ENCODE peak calls at places on chromosomes 1 and 21, in four cellular contexts. G is EL, U is H4, O is EH. B is an unnamed sample.

GRCh38 chr1:32234792-32235191 is 12.2 kb upstream of the FAM167B start:
- DNase-seq in G (no peak), U (no peak), O (no peak), B (no peak)

GRCh38 chr1:238364214-238364892 is 473.6 kb upstream of the ZP4 start:
- DNase-seq in G (no peak), U (no peak), O (no peak), B (no peak)

GRCh38 chr1:26923711-26924110 is 2.2 kb downstream of the NUDC start:
- DNase-seq in G (peak), U (no peak), O (peak), B (no peak)

GRCh38 chr1:77925536-77925935 is 37.1 kb downstream of the NEXN start:
- DNase-seq in G (peak), U (no peak), O (peak), B (no peak)

GRCh38 chr1:36585760-36586072 is 103.0 kb upstream of the CSF3R start:
- DNase-seq in G (no peak), U (no peak), O (no peak), B (no peak)

GRCh38 chr1:7186382-7187120 is 401.3 kb downstream of the CAMTA1 start:
- DNase-seq in G (no peak), U (no peak), O (no peak), B (no peak)

GRCh38 chr1:10380594-10381275 is 18.1 kb upstream of the PGD start:
- DNase-seq in G (peak), U (peak), O (peak), B (no peak)

GRCh38 chr1:167486090-167486824 is 32.1 kb downstream of the CD247 start:
- DNase-seq in G (no peak), U (no peak), O (no peak), B (no peak)

GRCh38 chr1:44237721-44238457 is 24.6 kb downstream of the DMAP1 start:
- DNase-seq in G (peak), U (no peak), O (peak), B (peak)

GRCh38 chr1:87325982-87326738 is 2.5 kb upstream of the LMO4 start:
- DNase-seq in G (peak), U (peak), O (peak), B (peak)

GRCh38 chr1:27161594-27161993 is 6.7 kb upstream of the SLC9A1 start:
- DNase-seq in G (no peak), U (no peak), O (no peak), B (no peak)

GRCh38 chr1:77218477-77219165 is 609 bp downstream of the PIGK start:
- DNase-seq in G (peak), U (no peak), O (peak), B (no peak)

GRCh38 chr1:41917835-41918449 is 780 bp downstream of the HIVEP3 start:
- DNase-seq in G (peak), U (no peak), O (peak), B (peak)

GRCh38 chr1:168477792-168478191 is 66.0 kb downstream of the XCL2 start:
- DNase-seq in G (no peak), U (no peak), O (no peak), B (no peak)

GRCh38 chr1:210232524-210233215 is at the start of gene SERTAD4:
- DNase-seq in G (peak), U (peak), O (peak), B (peak)

GRCh38 chr21:34603002-34603709 is 11.8 kb downstream of the RCAN1 start:
- DNase-seq in G (peak), U (peak), O (peak), B (peak)

GRCh38 chr1:169160845-169161511 is 54.5 kb downstream of the ATP1B1 start:
- DNase-seq in G (no peak), U (no peak), O (peak), B (no peak)

GRCh38 chr1:53509775-53510174 is 50.6 kb downstream of the DMRTB1 start:
- DNase-seq in G (no peak), U (no peak), O (no peak), B (no peak)

GRCh38 chr1:56355918-56356317 is 223.4 kb downstream of the PLPP3 start:
- DNase-seq in G (no peak), U (no peak), O (no peak), B (no peak)

GRCh38 chr1:110336300-110337039 is 2.7 kb upstream of the RBM15 start:
- DNase-seq in G (peak), U (peak), O (peak), B (no peak)

GRCh38 chr1:248872752-248873408 is 14.0 kb upstream of the ZNF692 start:
- DNase-seq in G (peak), U (peak), O (peak), B (peak)

GRCh38 chr1:35885961-35886558 is 3.1 kb downstream of the AGO1 start:
- DNase-seq in G (no peak), U (no peak), O (no peak), B (peak)

GRCh38 chr1:33346921-33347649 is 26.2 kb upstream of the A3GALT2 start:
- DNase-seq in G (peak), U (peak), O (peak), B (no peak)

GRCh38 chr1:66300986-66301451 is 232.9 kb upstream of the SGIP1 start:
- DNase-seq in G (peak), U (peak), O (peak), B (no peak)

GRCh38 chr1:10903421-10903820 is 107.0 kb upstream of the CASZ1 start:
- DNase-seq in G (no peak), U (no peak), O (no peak), B (no peak)

GRCh38 chr1:53166366-53166765 is 23.9 kb upstream of the SLC1A7 start:
- DNase-seq in G (no peak), U (no peak), O (no peak), B (no peak)

GRCh38 chr1:183733610-183734219 is 71.2 kb upstream of the RGL1 start:
- DNase-seq in G (no peak), U (no peak), O (no peak), B (no peak)

GRCh38 chr1:204477036-204477740 is 17.4 kb downstream of the PIK3C2B start:
- DNase-seq in G (peak), U (no peak), O (no peak), B (no peak)

GRCh38 chr1:113123737-113124136 is 50.7 kb downstream of the LRIG2 start:
- DNase-seq in G (no peak), U (no peak), O (peak), B (no peak)

GRCh38 chr1:27968692-27969091 is 8.9 kb downstream of the XKR8 start:
- DNase-seq in G (peak), U (peak), O (peak), B (no peak)

GRCh38 chr1:81525085-81525484 is 275.6 kb upstream of the ADGRL2 start:
- DNase-seq in G (no peak), U (no peak), O (no peak), B (no peak)

B was measured in NCI-H510A.